ENCODE peak calls at places on chromosomes 6 and 20, in four cellular contexts. G is fibroblast of pulmonary artery, S is astrocyte, U is upper lobe of right lung. R is an unnamed sample.

GRCh38 chr6:150230877-150231428 is 88.1 kb downstream of the PPP1R14C start:
- DNase-seq in G (no peak), S (no peak), U (no peak), R (no peak)

GRCh38 chr6:33431880-33432541 is 12.1 kb downstream of the SYNGAP1 start:
- DNase-seq in G (no peak), S (no peak), U (no peak), R (no peak)

GRCh38 chr6:34391023-34391485 is 1.4 kb downstream of the NUDT3 start:
- DNase-seq in G (peak; percentile 87), S (peak; percentile 67), U (no peak), R (peak; percentile 85)

GRCh38 chr6:144217264-144217663 is 66.9 kb downstream of the STX11 start:
- DNase-seq in G (peak; percentile 8), S (no peak), U (no peak), R (no peak)

GRCh38 chr6:105227292-105227628 is 47.4 kb upstream of the POPDC3 start:
- DNase-seq in G (no peak), S (no peak), U (no peak), R (no peak)

GRCh38 chr6:108921547-108922331 is 73.5 kb downstream of the ARMC2 start:
- DNase-seq in G (peak; percentile 85), S (peak; percentile 90), U (no peak), R (peak; percentile 82)

GRCh38 chr6:169776379-169776778 is 25.0 kb downstream of the ERMARD start:
- DNase-seq in G (no peak), S (no peak), U (no peak), R (no peak)

GRCh38 chr6:156794963-156795362 is 17.8 kb downstream of the ARID1B start:
- DNase-seq in G (no peak), S (no peak), U (no peak), R (no peak)

GRCh38 chr20:58691773-58692578 is 624 bp upstream of the NPEPL1 start:
- DNase-seq in G (peak; percentile 67), S (no peak), U (peak; percentile 86), R (peak; percentile 56)

GRCh38 chr6:45507156-45507555 is 129.4 kb upstream of the SUPT3H start:
- DNase-seq in G (no peak), S (no peak), U (no peak), R (peak; percentile 30)

GRCh38 chr20:59560588-59561227 is 43.6 kb upstream of the PHACTR3 start:
- DNase-seq in G (peak; percentile 8), S (no peak), U (no peak), R (peak; percentile 43)

GRCh38 chr6:166005401-166005845 is 162.2 kb downstream of the TBXT start:
- DNase-seq in G (peak; percentile 74), S (peak; percentile 73), U (no peak), R (peak; percentile 34)

GRCh38 chr6:112118034-112118433 is 30.6 kb downstream of the FAM229B start:
- DNase-seq in G (no peak), S (peak; percentile 3), U (no peak), R (no peak)

GRCh38 chr20:7980332-7981046 is 39.1 kb downstream of the TMX4 start:
- DNase-seq in G (peak; percentile 70), S (peak; percentile 29), U (no peak), R (peak; percentile 41)

GRCh38 chr6:140441256-140441655 is 1066.8 kb upstream of the CITED2 start:
- DNase-seq in G (peak; percentile 70), S (peak; percentile 52), U (no peak), R (peak; percentile 40)

GRCh38 chr6:132063738-132064137 is 112.6 kb upstream of the CCN2 start:
- DNase-seq in G (peak; percentile 91), S (peak; percentile 93), U (no peak), R (peak; percentile 53)

GRCh38 chr6:113185299-113185698 is 671.8 kb upstream of the MARCKS start:
- DNase-seq in G (peak; percentile 29), S (peak; percentile 36), U (no peak), R (no peak)

GRCh38 chr6:13355043-13355945 is 27.0 kb upstream of the TBC1D7 start:
- DNase-seq in G (peak; percentile 96), S (peak; percentile 100), U (no peak), R (peak; percentile 69)

DNA sequence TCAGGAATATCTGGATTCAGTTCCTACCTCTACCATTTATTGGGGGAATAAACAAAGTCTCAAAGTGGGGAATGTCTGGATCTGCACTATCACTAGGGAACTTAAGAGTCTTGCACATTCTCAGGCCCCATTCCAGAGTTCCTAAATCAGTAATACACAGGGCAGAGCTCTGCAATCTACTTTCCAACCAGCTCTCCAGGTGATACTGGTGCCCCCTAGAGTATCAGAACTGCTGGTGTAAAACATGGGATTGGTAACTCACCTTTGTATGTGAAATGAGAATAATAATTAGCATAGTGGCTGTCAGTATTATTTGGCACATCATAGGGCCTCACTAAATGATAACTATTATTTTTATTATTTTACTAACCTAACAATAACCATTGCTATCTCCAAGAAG is 278.8 kb upstream of the IMPG1 start:
- DNase-seq in G (no peak), S (no peak), U (no peak), R (peak; percentile 53)
- TF ChIP-seq CTCF in G (no peak), S (no peak), U (no peak), R (peak; percentile 32)

DNA sequence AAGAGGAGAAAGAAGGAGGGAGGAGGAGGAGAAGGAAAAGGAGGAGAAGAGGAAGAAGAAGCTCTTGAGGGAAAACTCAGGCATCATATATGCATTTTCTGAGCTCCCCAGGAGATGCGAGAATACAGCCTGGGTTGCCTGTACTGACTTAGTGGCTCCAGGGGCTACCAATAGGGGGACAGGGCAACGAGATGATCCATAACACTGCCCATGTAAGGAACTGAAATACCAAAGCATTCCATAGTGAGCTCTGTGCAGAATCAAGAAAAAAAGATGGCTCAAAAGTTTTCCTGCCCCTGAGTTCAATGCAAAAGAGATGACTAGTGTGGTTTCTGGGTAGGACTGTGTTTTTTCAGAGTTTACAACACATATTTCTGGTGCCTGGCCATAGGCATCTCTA is 258.7 kb downstream of the ALDH8A1 start:
- DNase-seq in G (no peak), S (no peak), U (no peak), R (no peak)
- TF ChIP-seq CTCF in G (no peak), S (no peak), U (no peak), R (no peak)

DNA sequence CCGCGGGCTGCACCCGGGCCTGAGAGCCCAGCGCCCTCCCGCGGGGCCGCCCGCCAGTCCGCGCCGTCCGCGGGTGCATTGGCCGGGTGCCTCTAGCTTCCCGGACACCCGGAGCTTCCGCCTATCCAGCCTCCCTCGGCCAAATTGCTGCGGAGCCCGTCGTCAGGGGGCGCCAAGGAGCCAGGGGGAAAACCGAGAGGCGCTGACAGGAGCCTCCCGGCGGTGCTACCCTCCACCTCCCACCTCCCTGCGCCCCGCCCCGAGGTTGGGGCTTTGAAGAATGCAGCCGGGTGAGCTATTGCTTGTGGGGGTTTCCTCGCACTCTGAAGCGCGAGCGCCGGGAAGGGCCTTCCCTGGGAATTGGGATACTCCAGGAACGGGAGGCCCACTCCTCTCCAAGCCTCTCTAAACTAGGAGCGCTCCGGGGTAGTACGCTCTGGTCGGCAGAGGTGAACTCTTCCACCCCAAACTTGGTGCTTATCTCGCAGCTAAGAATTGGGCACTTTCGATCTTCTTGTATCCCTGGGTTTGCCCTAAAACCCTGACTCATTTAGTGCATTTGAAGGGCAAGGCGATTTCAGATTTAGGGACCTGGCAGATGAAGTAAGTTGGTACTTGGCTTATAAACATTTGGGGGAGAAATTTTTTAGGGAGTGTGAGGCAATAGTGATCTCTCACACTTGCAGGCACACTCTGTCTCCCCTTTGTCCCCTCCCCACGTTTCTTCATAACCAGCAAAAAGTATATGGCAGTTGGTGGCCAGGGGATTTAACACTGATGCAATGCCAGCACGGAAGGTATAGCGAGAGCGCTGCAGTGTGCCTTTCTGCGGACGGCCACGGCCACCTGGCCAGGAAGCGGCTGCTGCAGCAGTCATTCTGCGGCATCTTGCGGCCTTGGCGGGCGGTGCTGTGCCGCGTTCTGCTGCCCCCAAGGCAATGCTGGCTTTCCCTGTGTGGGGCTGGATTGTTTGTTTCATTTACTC is 556 bp downstream of the BEND6 start:
- DNase-seq in G (peak; percentile 94), S (peak; percentile 80), U (peak; percentile 89), R (peak; percentile 92)
- TF ChIP-seq CTCF in G (peak; percentile 70), S (peak; percentile 44), U (peak; percentile 62), R (peak; percentile 77)

GRCh38 chr20:49821850-49822249 is 9.2 kb downstream of the SLC9A8 start:
- DNase-seq in G (peak; percentile 77), S (peak; percentile 72), U (no peak), R (peak; percentile 59)
- TF ChIP-seq CTCF in G (peak; percentile 68), S (peak; percentile 20), U (peak; percentile 21), R (no peak)

GRCh38 chr20:11544029-11544678 is 373.5 kb upstream of the BTBD3 start:
- DNase-seq in G (peak; percentile 87), S (peak; percentile 40), U (no peak), R (peak; percentile 75)
- TF ChIP-seq CTCF in G (peak; percentile 50), S (peak; percentile 61), U (peak; percentile 55), R (peak; percentile 73)

DNA sequence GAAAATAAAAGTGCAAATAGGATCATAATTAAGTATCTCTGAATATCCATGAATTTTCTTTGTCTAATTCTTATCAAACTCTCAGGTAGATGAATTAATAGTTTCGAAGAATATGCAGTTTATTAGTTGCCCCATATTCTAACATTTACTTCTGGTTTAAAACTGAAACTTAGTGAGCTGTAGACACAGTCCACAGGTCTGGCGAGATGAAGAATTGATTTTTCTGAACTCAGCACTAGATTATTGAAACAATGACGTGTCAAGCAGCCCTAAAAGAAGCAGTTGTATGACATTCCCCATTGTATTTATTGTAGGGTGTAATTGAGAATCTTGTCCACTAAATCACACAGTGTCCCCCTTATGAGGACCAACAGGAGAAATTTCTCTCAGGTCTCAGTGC is 407.1 kb downstream of the GRIK2 start:
- DNase-seq in G (no peak), S (no peak), U (no peak), R (no peak)
- TF ChIP-seq CTCF in G (no peak), S (no peak), U (no peak), R (no peak)

GRCh38 chr6:70164556-70164955 is 138.3 kb downstream of the COL9A1 start:
- DNase-seq in G (no peak), S (no peak), U (no peak), R (no peak)

GRCh38 chr6:70163795-70164194 is 139.1 kb downstream of the COL9A1 start:
- DNase-seq in G (no peak), S (no peak), U (no peak), R (no peak)

GRCh38 chr6:70172252-70172651 is 130.6 kb downstream of the COL9A1 start:
- DNase-seq in G (no peak), S (no peak), U (no peak), R (no peak)

GRCh38 chr6:70162972-70163371 is 139.9 kb downstream of the COL9A1 start:
- DNase-seq in G (no peak), S (no peak), U (no peak), R (no peak)

GRCh38 chr6:70166088-70166958 is 136.6 kb downstream of the COL9A1 start:
- DNase-seq in G (peak; percentile 46), S (peak; percentile 0), U (peak; percentile 67), R (peak; percentile 38)
- TF ChIP-seq CTCF in G (peak; percentile 77), S (peak; percentile 65), U (peak; percentile 51), R (peak; percentile 38)